ENCODE peak calls at places on chromosomes 2 and 18, in eight cellular contexts. I is HL-60, A is upper lobe of right lung, T is IMR-90, G is fibroblast of mammary gland, H is epithelial cell of proximal tubule, J is fibroblast of the aortic adventitia, Y is lower lobe of right lung. V is an unnamed sample.

GRCh38 chr2:43851026-43851980 is 12.5 kb downstream of the ABCG8 start:
- DNase-seq in I (no peak), A (no peak), T (no peak), G (no peak), H (no peak), J (no peak), Y (no peak), V (no peak)

GRCh38 chr2:233418761-233419625 is 64.7 kb downstream of the DGKD start:
- DNase-seq in I (no peak), A (no peak), T (peak), G (peak), H (no peak), J (no peak), Y (no peak), V (peak)

GRCh38 chr2:181005326-181005655 is 24.9 kb downstream of the UBE2E3 start:
- DNase-seq in I (no peak), A (no peak), T (no peak), G (no peak), H (no peak), J (no peak), Y (no peak), V (no peak)

GRCh38 chr18:24271381-24272331 is 126.0 kb downstream of the OSBPL1A start:
- DNase-seq in I (no peak), A (peak), T (peak), G (peak), H (no peak), J (peak), Y (peak), V (peak)

GRCh38 chr2:7430869-7431641 is 513.8 kb downstream of the RNF144A start:
- DNase-seq in I (peak), A (peak), T (no peak), G (no peak), H (no peak), J (no peak), Y (peak), V (peak)

GRCh38 chr2:118642501-118642900 is 204.9 kb downstream of the EN1 start:
- DNase-seq in I (no peak), A (no peak), T (no peak), G (peak), H (no peak), J (peak), Y (no peak), V (no peak)

GRCh38 chr2:106839849-106840595 is 45.9 kb downstream of the ST6GAL2 start:
- DNase-seq in I (no peak), A (no peak), T (no peak), G (no peak), H (no peak), J (no peak), Y (no peak), V (no peak)

GRCh38 chr2:223055140-223055539 is 3.1 kb downstream of the KCNE4 start:
- DNase-seq in I (no peak), A (no peak), T (peak), G (peak), H (no peak), J (peak), Y (no peak), V (peak)

GRCh38 chr2:36455788-36456187 is 100.2 kb downstream of the CRIM1 start:
- DNase-seq in I (no peak), A (no peak), T (peak), G (no peak), H (no peak), J (no peak), Y (no peak), V (peak)

GRCh38 chr18:76443519-76444435 is 51.3 kb downstream of the ZNF516 start:
- DNase-seq in I (no peak), A (no peak), T (no peak), G (no peak), H (no peak), J (no peak), Y (peak), V (no peak)

GRCh38 chr18:78719821-78720220 is 259.8 kb upstream of the SALL3 start:
- DNase-seq in I (no peak), A (peak), T (no peak), G (no peak), H (no peak), J (no peak), Y (no peak), V (no peak)

GRCh38 chr2:43129676-43130547 is 96.5 kb downstream of the ZFP36L2 start:
- DNase-seq in I (no peak), A (peak), T (peak), G (peak), H (no peak), J (peak), Y (peak), V (no peak)

GRCh38 chr2:240277807-240278522 is 137.5 kb upstream of the OTOS start:
- DNase-seq in I (no peak), A (no peak), T (no peak), G (no peak), H (no peak), J (no peak), Y (no peak), V (no peak)

GRCh38 chr2:159090514-159091201 is 122.2 kb downstream of the TANC1 start:
- DNase-seq in I (no peak), A (no peak), T (peak), G (peak), H (peak), J (peak), Y (no peak), V (peak)

GRCh38 chr2:218879881-218880748 is 537 bp upstream of the WNT10A start:
- DNase-seq in I (peak), A (peak), T (no peak), G (no peak), H (no peak), J (no peak), Y (peak), V (no peak)

GRCh38 chr2:140947236-140947635 is 1183.6 kb downstream of the LRP1B start:
- DNase-seq in I (no peak), A (no peak), T (no peak), G (no peak), H (no peak), J (no peak), Y (no peak), V (no peak)

GRCh38 chr2:240413813-240414429 is 21.5 kb upstream of the GPC1 start:
- DNase-seq in I (no peak), A (no peak), T (no peak), G (no peak), H (no peak), J (no peak), Y (no peak), V (no peak)

GRCh38 chr2:66418381-66418780 is 16.5 kb upstream of the MEIS1 start:
- DNase-seq in I (no peak), A (no peak), T (no peak), G (no peak), H (no peak), J (no peak), Y (no peak), V (no peak)

GRCh38 chr18:28062446-28062845 is 114.5 kb downstream of the CDH2 start:
- DNase-seq in I (no peak), A (no peak), T (no peak), G (peak), H (no peak), J (peak), Y (no peak), V (no peak)

GRCh38 chr18:13216732-13217465 is 1.7 kb upstream of the LDLRAD4 start:
- DNase-seq in I (no peak), A (peak), T (no peak), G (no peak), H (no peak), J (no peak), Y (no peak), V (no peak)

GRCh38 chr18:47150824-47151366 is 595 bp upstream of the HDHD2 start:
- DNase-seq in I (no peak), A (no peak), T (no peak), G (peak), H (no peak), J (no peak), Y (no peak), V (no peak)

GRCh38 chr18:22542400-22542835 is 124.7 kb upstream of the CTAGE1 start:
- DNase-seq in I (no peak), A (peak), T (peak), G (peak), H (no peak), J (peak), Y (peak), V (peak)

GRCh38 chr18:57121542-57122112 is 25.3 kb upstream of the BOD1L2 start:
- DNase-seq in I (no peak), A (no peak), T (no peak), G (no peak), H (no peak), J (no peak), Y (no peak), V (no peak)

GRCh38 chr18:80147418-80148315 is 38.6 kb downstream of the ADNP2 start:
- DNase-seq in I (peak), A (peak), T (peak), G (peak), H (peak), J (peak), Y (peak), V (peak)

DNA sequence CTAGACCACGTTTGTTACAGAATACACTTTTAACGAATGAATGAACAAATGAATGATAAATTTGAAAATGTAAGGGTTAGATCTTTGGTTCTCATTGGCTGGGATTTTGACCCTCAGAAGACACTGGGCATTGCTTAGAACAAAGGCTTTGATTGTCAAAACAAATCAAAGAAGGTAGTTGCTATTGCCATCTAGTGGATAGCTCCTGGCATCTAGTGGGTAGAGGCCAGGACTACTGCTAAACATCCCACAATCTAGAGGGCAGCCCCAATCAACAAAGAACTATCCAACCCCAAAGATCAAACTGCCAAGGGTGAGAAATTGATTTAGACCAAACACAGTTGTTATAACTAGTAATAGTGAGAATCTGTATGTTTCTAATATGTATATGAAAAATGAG is 552.3 kb downstream of the KCNJ3 start:
- DNase-seq in I (no peak), A (no peak), T (no peak), G (peak), H (peak), J (no peak), Y (no peak), V (no peak)
- TF ChIP-seq CTCF in I (no peak), A (no peak), T (no peak), G (peak), H (peak), J (no peak), Y (peak), V (peak)

GRCh38 chr2:32862269-32863055 is 84.3 kb upstream of the LTBP1 start:
- DNase-seq in I (no peak), A (no peak), T (no peak), G (no peak), H (no peak), J (no peak), Y (no peak), V (no peak)
- H3K4me3 ChIP-seq in I (no peak), A (no peak), T (no peak), G (no peak), H (no peak), J (no peak), Y (no peak), V (no peak)

GRCh38 chr2:235807347-235807746 is 313.5 kb downstream of the AGAP1 start:
- DNase-seq in I (no peak), A (no peak), T (no peak), G (no peak), H (no peak), J (no peak), Y (no peak), V (no peak)

GRCh38 chr2:235799281-235799680 is 305.4 kb downstream of the AGAP1 start:
- DNase-seq in I (no peak), A (no peak), T (no peak), G (no peak), H (no peak), J (no peak), Y (no peak), V (no peak)

GRCh38 chr2:235802542-235802941 is 308.7 kb downstream of the AGAP1 start:
- DNase-seq in I (no peak), A (no peak), T (no peak), G (no peak), H (no peak), J (no peak), Y (no peak), V (no peak)

GRCh38 chr2:235804676-235805075 is 310.8 kb downstream of the AGAP1 start:
- DNase-seq in I (no peak), A (no peak), T (no peak), G (no peak), H (no peak), J (no peak), Y (no peak), V (no peak)

DNA sequence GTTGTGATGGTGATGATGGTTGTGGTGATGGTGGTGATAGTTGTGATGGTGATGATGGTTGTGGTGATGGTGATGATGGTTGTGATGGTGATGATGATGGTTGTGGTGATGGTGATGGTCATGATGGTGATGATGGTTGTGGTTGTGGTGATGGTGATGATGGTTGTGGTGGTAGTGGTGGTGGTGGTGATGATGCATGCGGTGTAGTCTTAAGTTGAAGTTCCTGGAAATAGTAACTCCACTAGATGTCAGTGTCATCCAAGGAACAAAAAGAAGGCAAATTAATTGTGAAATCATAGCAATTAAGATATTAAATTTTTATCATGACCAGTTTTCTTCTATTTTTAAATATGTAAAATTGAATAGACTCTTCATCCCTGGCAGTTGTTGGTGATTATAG is 309.2 kb downstream of the AGAP1 start:
- DNase-seq in I (no peak), A (no peak), T (peak), G (peak), H (no peak), J (no peak), Y (no peak), V (peak)
- TF ChIP-seq CTCF in I (no peak), A (no peak), T (peak), G (peak), H (peak), J (peak), Y (no peak), V (peak)

DNA sequence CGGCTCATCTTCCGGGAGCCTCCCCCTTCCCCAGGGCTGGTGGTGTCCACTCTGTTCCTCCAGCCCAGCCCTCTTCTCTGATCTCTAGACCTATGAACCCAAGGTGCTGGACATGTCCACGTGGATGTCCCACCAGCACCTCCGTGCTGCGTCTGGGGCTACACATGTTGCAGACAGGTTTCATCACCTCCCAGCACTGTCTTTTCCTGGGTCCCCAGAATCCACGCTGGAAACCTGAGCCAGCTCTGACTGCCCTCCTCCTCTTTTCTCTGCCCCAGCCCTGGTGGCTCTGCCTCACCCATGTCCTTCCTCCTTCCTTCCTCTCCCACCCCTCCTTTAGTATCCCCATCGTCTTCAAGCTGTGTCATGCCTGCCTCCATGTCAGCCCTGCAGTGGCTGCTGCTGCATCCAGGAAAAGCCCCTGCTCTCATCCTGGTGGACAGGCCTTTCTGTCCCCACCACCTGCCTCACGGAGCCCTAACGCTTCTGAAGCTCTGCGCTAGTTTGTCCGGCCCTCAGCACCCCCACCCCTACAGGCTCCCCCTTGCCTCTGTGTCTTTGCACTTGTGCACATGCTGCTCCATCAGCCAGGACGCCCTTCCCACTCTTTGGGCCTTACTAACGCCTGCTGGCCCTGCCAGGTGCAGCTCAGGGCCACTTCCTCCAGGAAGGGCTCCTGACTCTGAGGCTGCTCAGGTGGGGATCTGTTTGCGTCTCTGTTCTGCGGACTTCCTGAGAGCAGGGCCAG is 105.9 kb downstream of the DYSF start:
- DNase-seq in I (no peak), A (no peak), T (no peak), G (no peak), H (no peak), J (no peak), Y (peak), V (no peak)
- H3K4me3 ChIP-seq in I (no peak), A (no peak), T (no peak), G (no peak), H (no peak), J (no peak), Y (no peak), V (no peak)

GRCh38 chr18:32899819-32900218 is 127.0 kb upstream of the KLHL14 start:
- DNase-seq in I (no peak), A (no peak), T (peak), G (peak), H (no peak), J (peak), Y (no peak), V (no peak)
- TF ChIP-seq CTCF in I (no peak), A (no peak), T (no peak), G (peak), H (peak), J (peak), Y (no peak), V (peak)

GRCh38 chr2:63053889-63054725 is 3.5 kb downstream of the OTX1 start:
- DNase-seq in I (no peak), A (no peak), T (no peak), G (no peak), H (no peak), J (no peak), Y (no peak), V (no peak)

GRCh38 chr2:63053235-63053888 is 2.7 kb downstream of the OTX1 start:
- DNase-seq in I (no peak), A (no peak), T (no peak), G (no peak), H (no peak), J (no peak), Y (no peak), V (no peak)

GRCh38 chr2:63051795-63052333 is 1.2 kb downstream of the OTX1 start:
- DNase-seq in I (no peak), A (no peak), T (no peak), G (no peak), H (no peak), J (no peak), Y (no peak), V (no peak)

GRCh38 chr2:63050916-63051794 is 525 bp downstream of the OTX1 start:
- DNase-seq in I (no peak), A (no peak), T (no peak), G (no peak), H (no peak), J (peak), Y (no peak), V (no peak)

DNA sequence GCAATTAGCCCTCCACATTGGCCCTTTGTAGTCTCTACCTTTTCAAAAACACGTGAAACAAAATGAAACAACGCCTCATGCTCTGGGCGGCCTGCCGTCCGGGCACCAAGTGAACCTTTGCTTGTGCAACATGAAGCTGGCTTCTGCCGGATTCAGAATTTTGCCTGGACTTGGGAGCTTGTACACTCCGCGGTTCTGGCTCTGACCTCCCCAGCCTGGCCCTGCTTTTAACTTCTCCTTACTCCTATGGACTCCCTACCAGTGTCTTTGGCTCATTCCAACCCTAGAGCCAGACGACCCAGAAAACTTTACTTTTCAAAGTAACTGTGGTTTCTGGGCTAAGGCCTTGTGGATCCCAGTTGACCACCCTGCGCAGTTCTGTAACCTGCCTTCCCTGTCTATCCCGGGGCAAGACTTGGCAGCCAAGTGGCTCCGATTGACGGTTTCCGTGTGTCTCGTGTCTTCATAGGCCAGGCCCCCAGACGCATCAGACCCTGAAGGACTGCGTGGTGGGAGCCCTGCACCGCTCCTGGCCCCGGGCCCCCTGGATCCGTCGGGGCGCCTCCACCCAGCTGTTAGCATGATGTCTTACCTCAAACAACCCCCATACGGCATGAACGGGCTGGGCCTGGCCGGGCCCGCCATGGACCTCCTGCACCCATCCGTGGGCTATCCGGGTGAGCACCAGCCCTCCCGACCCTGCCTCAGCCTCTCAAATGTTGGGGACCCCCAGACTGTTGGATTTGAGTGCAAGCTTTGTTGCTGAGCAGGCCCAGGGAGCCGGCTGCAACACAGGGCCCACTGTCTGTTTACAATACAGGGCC is 2.0 kb downstream of the OTX1 start:
- DNase-seq in I (no peak), A (no peak), T (no peak), G (no peak), H (no peak), J (no peak), Y (no peak), V (no peak)
- H3K4me3 ChIP-seq in I (no peak), A (no peak), T (no peak), G (no peak), H (no peak), J (no peak), Y (no peak), V (no peak)

DNA sequence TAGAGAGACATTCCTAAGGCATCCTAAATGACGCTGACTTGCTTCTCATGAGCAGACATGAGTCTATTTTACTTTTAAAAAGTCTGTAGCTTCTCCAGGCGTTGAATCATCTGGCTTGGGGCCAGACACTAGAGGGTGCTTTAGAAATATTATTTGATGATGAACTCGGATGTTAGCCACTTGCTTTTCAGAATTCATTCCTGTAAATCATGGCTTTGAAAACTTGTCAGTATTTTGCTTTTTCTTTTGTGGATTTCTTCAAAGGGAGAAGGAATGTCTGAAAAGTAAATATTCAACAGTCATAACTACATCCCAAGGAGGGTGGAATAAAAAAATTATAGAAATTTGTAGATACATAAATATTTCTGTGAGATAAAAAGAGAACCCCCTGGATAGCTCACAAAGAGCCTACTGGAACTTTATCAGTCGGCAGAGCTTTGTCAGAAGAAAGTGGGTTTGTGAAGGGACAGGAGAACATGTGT is 370.8 kb downstream of the OSR1 start:
- DNase-seq in I (no peak), A (no peak), T (peak), G (peak), H (peak), J (peak), Y (peak), V (peak)
- TF ChIP-seq CTCF in I (no peak), A (peak), T (peak), G (peak), H (peak), J (peak), Y (peak), V (peak)